ENCODE peak calls at places on chromosomes 13 and 19, in four cellular contexts. T is T-helper 2 cell; X is CD8-positive, alpha-beta memory T cell; E is stimulated activated CD8-positive, alpha-beta memory T cell treated with anti-CD3 and anti-CD28 coated beads, Interleukin-12 subunit alpha, Interleukin-12 subunit beta, amount 100 ng/mL, for 4 hours. R is an unnamed sample.

GRCh38 chr13:112775791-112776279 is 86.0 kb downstream of the ATP11A start:
- DNase-seq in T (no peak), X (no peak), E (no peak), R (no peak)

GRCh38 chr13:109655206-109655600 is 131.2 kb downstream of the IRS2 start:
- DNase-seq in T (no peak), X (no peak), E (no peak), R (no peak)

GRCh38 chr19:45010306-45010705 is 9.0 kb downstream of the RELB start:
- DNase-seq in T (no peak), X (no peak), E (no peak), R (no peak)

GRCh38 chr19:40274585-40275544 is 10.3 kb downstream of the AKT2 start:
- DNase-seq in T (no peak), X (no peak), E (no peak), R (no peak)

GRCh38 chr13:94731028-94731427 is 18.7 kb upstream of the SOX21 start:
- DNase-seq in T (no peak), X (no peak), E (no peak), R (no peak)

GRCh38 chr19:41876847-41877489 is at the start of gene CD79A:
- DNase-seq in T (no peak), X (no peak), E (no peak), R (no peak)

GRCh38 chr13:113495494-113496251 is 5.2 kb upstream of the DCUN1D2 start:
- DNase-seq in T (no peak), X (no peak), E (no peak), R (no peak)

GRCh38 chr13:100363874-100364273 is 224.7 kb downstream of the GGACT start:
- DNase-seq in T (no peak), X (no peak), E (no peak), R (no peak)

GRCh38 chr19:1657632-1658445 is 5.4 kb upstream of the TCF3 start:
- DNase-seq in T (no peak), X (no peak), E (no peak), R (no peak)

R was measured in natural killer cell.